ENCODE peak calls at places on chromosomes 6 and 20, in four cellular contexts. X is SW480; P is activated naive CD8-positive, alpha-beta T cell treated with anti-CD3 and anti-CD28 coated beads, Interleukin-2, amount 50 U/mL, for 24 hours; U is SK-N-DZ. C is an unnamed sample.

GRCh38 chr6:87968435-87969278 is 79.0 kb upstream of the SPACA1 start:
- DNase-seq in X (no peak), P (peak; percentile 4), U (peak; percentile 21), C (no peak)

GRCh38 chr20:33793011-33793931 is 17.9 kb upstream of the CHMP4B start:
- DNase-seq in X (peak; percentile 93), P (no peak), U (peak; percentile 84), C (no peak)

GRCh38 chr6:17881085-17881883 is 106.2 kb downstream of the KIF13A start:
- DNase-seq in X (no peak), P (no peak), U (no peak), C (no peak)

GRCh38 chr20:49288784-49289696 is 11.2 kb upstream of the ZNFX1 start:
- DNase-seq in X (no peak), P (no peak), U (no peak), C (no peak)

GRCh38 chr6:83615025-83615999 is 93.6 kb downstream of the SNAP91 start:
- DNase-seq in X (peak; percentile 25), P (no peak), U (peak; percentile 98), C (peak; percentile 78)

GRCh38 chr20:53208110-53208908 is 236.2 kb downstream of the TSHZ2 start:
- DNase-seq in X (peak; percentile 32), P (peak; percentile 33), U (no peak), C (peak; percentile 16)

GRCh38 chr20:45098096-45098773 is 2.7 kb downstream of the KCNS1 start:
- DNase-seq in X (no peak), P (peak; percentile 26), U (peak; percentile 58), C (no peak)

GRCh38 chr20:38283236-38283635 is 20.7 kb upstream of the BPI start:
- DNase-seq in X (no peak), P (no peak), U (no peak), C (no peak)

GRCh38 chr6:156857573-156857972 is 80.4 kb downstream of the ARID1B start:
- DNase-seq in X (no peak), P (no peak), U (no peak), C (no peak)

GRCh38 chr20:33694666-33695065 is 8.5 kb upstream of the E2F1 start:
- DNase-seq in X (no peak), P (no peak), U (no peak), C (no peak)

GRCh38 chr6:21486115-21486514 is 107.4 kb upstream of the SOX4 start:
- DNase-seq in X (no peak), P (no peak), U (no peak), C (no peak)

GRCh38 chr6:71333700-71334099 is 45.1 kb downstream of the OGFRL1 start:
- DNase-seq in X (no peak), P (no peak), U (no peak), C (no peak)

GRCh38 chr6:43668151-43669028 is 19.2 kb downstream of the MRPS18A start:
- DNase-seq in X (peak; percentile 67), P (peak; percentile 73), U (peak; percentile 71), C (peak; percentile 77)

GRCh38 chr6:73560853-73561407 is 40.1 kb upstream of the EEF1A1 start:
- DNase-seq in X (no peak), P (no peak), U (no peak), C (no peak)

GRCh38 chr6:1821188-1822183 is 211.8 kb downstream of the FOXC1 start:
- DNase-seq in X (no peak), P (no peak), U (no peak), C (no peak)